ENCODE peak calls at places on chromosomes 12 and 14, in eight cellular contexts. One of them, this sample, is unnamed.

GRCh38 chr12:65885312-65885711 is 61.0 kb downstream of the HMGA2 start:
- DNase-seq in endothelial cell of umbilical vein: peak
- DNase-seq in fibroblast of pulmonary artery: peak
- DNase-seq in AG04450: no peak
- DNase-seq in ovary: no peak
- DNase-seq in GM23338: no peak
- DNase-seq in testis: peak
- DNase-seq in Peyer's patch: no peak
- DNase-seq in this sample: no peak

GRCh38 chr14:68958553-68958952 is 20.5 kb downstream of the ACTN1 start:
- DNase-seq in endothelial cell of umbilical vein: peak
- DNase-seq in fibroblast of pulmonary artery: peak
- DNase-seq in AG04450: no peak
- DNase-seq in ovary: no peak
- DNase-seq in GM23338: no peak
- DNase-seq in testis: no peak
- DNase-seq in Peyer's patch: no peak
- DNase-seq in this sample: no peak

GRCh38 chr14:77469041-77469440 is 11.1 kb downstream of the AHSA1 start:
- DNase-seq in endothelial cell of umbilical vein: no peak
- DNase-seq in fibroblast of pulmonary artery: no peak
- DNase-seq in AG04450: no peak
- DNase-seq in ovary: no peak
- DNase-seq in GM23338: no peak
- DNase-seq in testis: no peak
- DNase-seq in Peyer's patch: no peak
- DNase-seq in this sample: no peak

GRCh38 chr14:39265741-39266588 is 32.2 kb downstream of the MIA2 start:
- DNase-seq in endothelial cell of umbilical vein: peak
- DNase-seq in fibroblast of pulmonary artery: peak
- DNase-seq in AG04450: no peak
- DNase-seq in ovary: no peak
- DNase-seq in GM23338: no peak
- DNase-seq in testis: no peak
- DNase-seq in Peyer's patch: no peak
- DNase-seq in this sample: no peak

GRCh38 chr14:53493895-53494294 is 340.8 kb upstream of the DDHD1 start:
- DNase-seq in endothelial cell of umbilical vein: no peak
- DNase-seq in fibroblast of pulmonary artery: no peak
- DNase-seq in AG04450: no peak
- DNase-seq in ovary: no peak
- DNase-seq in GM23338: peak
- DNase-seq in testis: no peak
- DNase-seq in Peyer's patch: no peak
- DNase-seq in this sample: no peak

GRCh38 chr12:57517187-57517586 is 3.1 kb downstream of the DDIT3 start:
- DNase-seq in endothelial cell of umbilical vein: peak
- DNase-seq in fibroblast of pulmonary artery: peak
- DNase-seq in AG04450: no peak
- DNase-seq in ovary: no peak
- DNase-seq in GM23338: no peak
- DNase-seq in testis: no peak
- DNase-seq in Peyer's patch: no peak
- DNase-seq in this sample: no peak

GRCh38 chr12:10084733-10085132 is 14.1 kb downstream of the CLEC1A start:
- DNase-seq in endothelial cell of umbilical vein: no peak
- DNase-seq in fibroblast of pulmonary artery: no peak
- DNase-seq in AG04450: no peak
- DNase-seq in ovary: no peak
- DNase-seq in GM23338: no peak
- DNase-seq in testis: no peak
- DNase-seq in Peyer's patch: no peak
- DNase-seq in this sample: no peak

GRCh38 chr14:31937730-31938346 is 139.3 kb upstream of the ARHGAP5 start:
- DNase-seq in endothelial cell of umbilical vein: peak
- DNase-seq in fibroblast of pulmonary artery: peak
- DNase-seq in AG04450: no peak
- DNase-seq in ovary: no peak
- DNase-seq in GM23338: no peak
- DNase-seq in testis: no peak
- DNase-seq in Peyer's patch: peak
- DNase-seq in this sample: no peak

GRCh38 chr12:89363084-89363483 is 10.8 kb upstream of the DUSP6 start:
- DNase-seq in endothelial cell of umbilical vein: no peak
- DNase-seq in fibroblast of pulmonary artery: no peak
- DNase-seq in AG04450: no peak
- DNase-seq in ovary: no peak
- DNase-seq in GM23338: no peak
- DNase-seq in testis: no peak
- DNase-seq in Peyer's patch: no peak
- DNase-seq in this sample: no peak

GRCh38 chr12:63764481-63764880 is 15.2 kb upstream of the RXYLT1 start:
- DNase-seq in endothelial cell of umbilical vein: no peak
- DNase-seq in fibroblast of pulmonary artery: no peak
- DNase-seq in AG04450: no peak
- DNase-seq in ovary: no peak
- DNase-seq in GM23338: peak
- DNase-seq in testis: no peak
- DNase-seq in Peyer's patch: no peak
- DNase-seq in this sample: no peak

GRCh38 chr12:92442782-92443181 is 260.0 kb upstream of the PLEKHG7 start:
- DNase-seq in endothelial cell of umbilical vein: no peak
- DNase-seq in fibroblast of pulmonary artery: peak
- DNase-seq in AG04450: no peak
- DNase-seq in ovary: no peak
- DNase-seq in GM23338: no peak
- DNase-seq in testis: no peak
- DNase-seq in Peyer's patch: no peak
- DNase-seq in this sample: no peak

GRCh38 chr14:32896979-32897723 is 41.5 kb upstream of the NPAS3 start:
- DNase-seq in endothelial cell of umbilical vein: peak
- DNase-seq in fibroblast of pulmonary artery: peak
- DNase-seq in AG04450: no peak
- DNase-seq in ovary: no peak
- DNase-seq in GM23338: no peak
- DNase-seq in testis: no peak
- DNase-seq in Peyer's patch: no peak
- DNase-seq in this sample: no peak

GRCh38 chr14:90288646-90289355 is 32.4 kb downstream of the PSMC1 start:
- DNase-seq in endothelial cell of umbilical vein: peak
- DNase-seq in fibroblast of pulmonary artery: no peak
- DNase-seq in AG04450: no peak
- DNase-seq in ovary: no peak
- DNase-seq in GM23338: no peak
- DNase-seq in testis: peak
- DNase-seq in Peyer's patch: no peak
- DNase-seq in this sample: no peak

DNA sequence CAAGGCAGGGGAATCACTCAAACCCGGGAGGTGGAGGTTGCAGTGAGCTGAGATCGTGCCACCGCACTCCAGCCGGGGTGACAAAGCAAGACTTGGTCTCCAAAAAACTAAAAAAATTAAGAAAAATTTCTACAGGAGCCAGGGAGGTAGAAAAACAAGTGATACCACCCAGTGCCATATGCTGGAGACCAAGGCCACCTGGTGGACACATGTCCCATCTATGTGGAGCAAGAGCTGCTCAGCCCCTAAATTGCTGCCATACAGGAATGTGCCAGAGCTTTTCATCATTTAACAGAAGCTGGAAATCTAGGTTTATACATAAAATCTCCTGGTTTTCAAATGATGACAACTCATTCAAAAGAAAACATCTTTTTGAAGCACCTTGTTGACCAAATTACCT is 61.4 kb upstream of the ELK3 start:
- DNase-seq in endothelial cell of umbilical vein: peak
- DNase-seq in fibroblast of pulmonary artery: no peak
- DNase-seq in AG04450: no peak
- DNase-seq in ovary: no peak
- DNase-seq in GM23338: no peak
- DNase-seq in testis: no peak
- DNase-seq in Peyer's patch: no peak
- DNase-seq in this sample: no peak
- TF ChIP-seq CTCF in endothelial cell of umbilical vein: peak
- TF ChIP-seq CTCF in fibroblast of pulmonary artery: no peak
- TF ChIP-seq CTCF in AG04450: no peak
- TF ChIP-seq CTCF in ovary: no peak
- TF ChIP-seq CTCF in GM23338: peak
- TF ChIP-seq CTCF in testis: no peak
- TF ChIP-seq CTCF in Peyer's patch: no peak
- TF ChIP-seq CTCF in this sample: no peak

GRCh38 chr12:124321040-124321481 is 26.2 kb downstream of the RFLNA start:
- DNase-seq in endothelial cell of umbilical vein: peak
- DNase-seq in fibroblast of pulmonary artery: peak
- DNase-seq in AG04450: no peak
- DNase-seq in ovary: peak
- DNase-seq in GM23338: peak
- DNase-seq in testis: peak
- DNase-seq in Peyer's patch: peak
- DNase-seq in this sample: no peak
- TF ChIP-seq CTCF in endothelial cell of umbilical vein: peak
- TF ChIP-seq CTCF in fibroblast of pulmonary artery: peak
- TF ChIP-seq CTCF in AG04450: peak
- TF ChIP-seq CTCF in ovary: peak
- TF ChIP-seq CTCF in GM23338: peak
- TF ChIP-seq CTCF in testis: peak
- TF ChIP-seq CTCF in Peyer's patch: peak
- TF ChIP-seq CTCF in this sample: peak

DNA sequence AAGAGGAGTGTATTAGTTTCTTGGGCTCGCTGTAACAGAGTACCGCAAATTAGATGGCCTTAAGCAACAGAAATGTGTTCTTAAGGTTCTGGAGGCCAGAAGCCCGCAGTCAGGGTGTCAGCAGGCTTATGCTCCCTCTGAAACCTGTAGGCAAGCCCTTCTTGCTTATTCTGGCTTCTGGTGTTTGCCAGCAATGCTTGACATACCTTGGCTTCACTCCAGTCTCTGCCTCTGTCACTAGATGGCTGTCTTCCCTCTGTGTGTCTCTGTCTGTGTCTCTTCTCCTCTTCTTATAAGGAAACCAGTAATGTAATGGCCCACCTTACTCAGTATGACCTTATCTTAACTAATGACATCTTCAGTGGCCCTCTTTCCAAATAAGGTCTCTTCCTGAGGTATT is 85.1 kb downstream of the DERA start:
- DNase-seq in endothelial cell of umbilical vein: peak
- DNase-seq in fibroblast of pulmonary artery: peak
- DNase-seq in AG04450: no peak
- DNase-seq in ovary: no peak
- DNase-seq in GM23338: peak
- DNase-seq in testis: peak
- DNase-seq in Peyer's patch: no peak
- DNase-seq in this sample: peak
- TF ChIP-seq CTCF in endothelial cell of umbilical vein: no peak
- TF ChIP-seq CTCF in fibroblast of pulmonary artery: peak
- TF ChIP-seq CTCF in AG04450: no peak
- TF ChIP-seq CTCF in ovary: no peak
- TF ChIP-seq CTCF in GM23338: peak
- TF ChIP-seq CTCF in testis: no peak
- TF ChIP-seq CTCF in Peyer's patch: no peak
- TF ChIP-seq CTCF in this sample: no peak

GRCh38 chr12:77795699-77796098 is 35.0 kb upstream of the NAV3 start:
- DNase-seq in endothelial cell of umbilical vein: no peak
- DNase-seq in fibroblast of pulmonary artery: peak
- DNase-seq in AG04450: no peak
- DNase-seq in ovary: no peak
- DNase-seq in GM23338: no peak
- DNase-seq in testis: no peak
- DNase-seq in Peyer's patch: no peak
- DNase-seq in this sample: no peak
- TF ChIP-seq CTCF in endothelial cell of umbilical vein: no peak
- TF ChIP-seq CTCF in fibroblast of pulmonary artery: no peak
- TF ChIP-seq CTCF in AG04450: no peak
- TF ChIP-seq CTCF in ovary: no peak
- TF ChIP-seq CTCF in GM23338: no peak
- TF ChIP-seq CTCF in testis: no peak
- TF ChIP-seq CTCF in Peyer's patch: no peak
- TF ChIP-seq CTCF in this sample: no peak

GRCh38 chr14:106875503-106875902 is 1349.1 kb downstream of the TMEM121 start:
- DNase-seq in endothelial cell of umbilical vein: no peak
- DNase-seq in fibroblast of pulmonary artery: no peak
- DNase-seq in AG04450: no peak
- DNase-seq in ovary: peak
- DNase-seq in GM23338: no peak
- DNase-seq in testis: peak
- DNase-seq in Peyer's patch: no peak
- DNase-seq in this sample: no peak

GRCh38 chr14:106877527-106877926 is 1351.1 kb downstream of the TMEM121 start:
- DNase-seq in endothelial cell of umbilical vein: no peak
- DNase-seq in fibroblast of pulmonary artery: no peak
- DNase-seq in AG04450: no peak
- DNase-seq in ovary: no peak
- DNase-seq in GM23338: no peak
- DNase-seq in testis: peak
- DNase-seq in Peyer's patch: no peak
- DNase-seq in this sample: no peak

GRCh38 chr14:106883218-106883692 is 1356.9 kb downstream of the TMEM121 start:
- DNase-seq in endothelial cell of umbilical vein: no peak
- DNase-seq in fibroblast of pulmonary artery: peak
- DNase-seq in AG04450: no peak
- DNase-seq in ovary: peak
- DNase-seq in GM23338: peak
- DNase-seq in testis: peak
- DNase-seq in Peyer's patch: no peak
- DNase-seq in this sample: no peak

GRCh38 chr14:106876711-106877110 is 1350.3 kb downstream of the TMEM121 start:
- DNase-seq in endothelial cell of umbilical vein: no peak
- DNase-seq in fibroblast of pulmonary artery: no peak
- DNase-seq in AG04450: no peak
- DNase-seq in ovary: no peak
- DNase-seq in GM23338: no peak
- DNase-seq in testis: no peak
- DNase-seq in Peyer's patch: no peak
- DNase-seq in this sample: no peak

GRCh38 chr14:106879241-106879640 is 1352.9 kb downstream of the TMEM121 start:
- DNase-seq in endothelial cell of umbilical vein: no peak
- DNase-seq in fibroblast of pulmonary artery: no peak
- DNase-seq in AG04450: no peak
- DNase-seq in ovary: peak
- DNase-seq in GM23338: peak
- DNase-seq in testis: peak
- DNase-seq in Peyer's patch: no peak
- DNase-seq in this sample: no peak
- TF ChIP-seq CTCF in endothelial cell of umbilical vein: no peak
- TF ChIP-seq CTCF in fibroblast of pulmonary artery: peak
- TF ChIP-seq CTCF in AG04450: no peak
- TF ChIP-seq CTCF in ovary: no peak
- TF ChIP-seq CTCF in GM23338: peak
- TF ChIP-seq CTCF in testis: peak
- TF ChIP-seq CTCF in Peyer's patch: peak
- TF ChIP-seq CTCF in this sample: no peak